ENCODE peak calls at places on chromosomes 6 and 20, in six cellular contexts. I, C, R, P, L and M are unnamed samples.
A peak's percentile ranks its signal among the peaks of the same experiment; 100 is the strongest.

GRCh38 chr20:18288748-18289705 is 700 bp downstream of the ZNF133 start:
- DNase-seq in I (peak; percentile 14), C (no peak), R (no peak), P (no peak), L (no peak), M (no peak)

GRCh38 chr6:66568271-66568670 is 861.2 kb upstream of the EYS start:
- DNase-seq in I (no peak), C (no peak), R (peak; percentile 1), P (no peak), L (no peak), M (no peak)

GRCh38 chr6:99032396-99032795 is 84.7 kb upstream of the FBXL4 start:
- DNase-seq in I (no peak), C (no peak), R (no peak), P (no peak), L (no peak), M (no peak)

GRCh38 chr20:3084986-3085360 is 449 bp upstream of the AVP start:
- DNase-seq in I (no peak), C (no peak), R (no peak), P (no peak), L (no peak), M (no peak)

GRCh38 chr6:169934699-169935347 is 183.4 kb downstream of the ERMARD start:
- DNase-seq in I (no peak), C (no peak), R (no peak), P (no peak), L (no peak), M (no peak)

GRCh38 chr6:116239856-116240255 is 14.0 kb downstream of the TSPYL4 start:
- DNase-seq in I (no peak), C (no peak), R (no peak), P (no peak), L (no peak), M (no peak)

GRCh38 chr20:4896971-4897497 is 104.3 kb downstream of the SLC23A2 start:
- DNase-seq in I (no peak), C (no peak), R (peak; percentile 2), P (no peak), L (peak; percentile 51), M (peak; percentile 76)

GRCh38 chr6:37502703-37503485 is 3.2 kb upstream of the CCDC167 start:
- DNase-seq in I (no peak), C (no peak), R (no peak), P (peak; percentile 16), L (no peak), M (no peak)

GRCh38 chr20:33474097-33474846 is 15.6 kb upstream of the CBFA2T2 start:
- DNase-seq in I (no peak), C (no peak), R (peak; percentile 10), P (no peak), L (no peak), M (no peak)

GRCh38 chr20:20864346-20865096 is 152.1 kb upstream of the RALGAPA2 start:
- DNase-seq in I (no peak), C (no peak), R (peak; percentile 1), P (no peak), L (peak; percentile 3), M (no peak)